ENCODE peak calls at places on chromosomes 12 and 14, in four cellular contexts. One of them, this sample, is unnamed.

GRCh38 chr12:24911284-24911791 is 37.6 kb downstream of the BCAT1 start:
- DNase-seq in Kasumi-1: no peak
- DNase-seq in transverse colon: no peak
- DNase-seq in M059J: peak; percentile 88
- DNase-seq in this sample: no peak

GRCh38 chr12:70178038-70178437 is 65.2 kb upstream of the CNOT2 start:
- DNase-seq in Kasumi-1: no peak
- DNase-seq in transverse colon: no peak
- DNase-seq in M059J: no peak
- DNase-seq in this sample: no peak

GRCh38 chr12:94247256-94247655 is 98.9 kb downstream of the PLXNC1 start:
- DNase-seq in Kasumi-1: no peak
- DNase-seq in transverse colon: no peak
- DNase-seq in M059J: no peak
- DNase-seq in this sample: no peak

GRCh38 chr12:90572778-90573177 is 382.2 kb downstream of the CCER1 start:
- DNase-seq in Kasumi-1: no peak
- DNase-seq in transverse colon: no peak
- DNase-seq in M059J: no peak
- DNase-seq in this sample: no peak

GRCh38 chr12:116718578-116719454 is 19.1 kb downstream of the SPRING1 start:
- DNase-seq in Kasumi-1: no peak
- DNase-seq in transverse colon: no peak
- DNase-seq in M059J: peak; percentile 70
- DNase-seq in this sample: no peak

GRCh38 chr14:104304451-104305351 is 166.3 kb downstream of the KIF26A start:
- DNase-seq in Kasumi-1: no peak
- DNase-seq in transverse colon: no peak
- DNase-seq in M059J: no peak
- DNase-seq in this sample: no peak

GRCh38 chr14:33271891-33272290 is 333.2 kb downstream of the NPAS3 start:
- DNase-seq in Kasumi-1: no peak
- DNase-seq in transverse colon: no peak
- DNase-seq in M059J: no peak
- DNase-seq in this sample: no peak

GRCh38 chr12:49615725-49616124 is 7.6 kb upstream of the PRPF40B start:
- DNase-seq in Kasumi-1: no peak
- DNase-seq in transverse colon: no peak
- DNase-seq in M059J: peak; percentile 77
- DNase-seq in this sample: no peak

GRCh38 chr12:112347521-112347920 is 34.7 kb downstream of the HECTD4 start:
- DNase-seq in Kasumi-1: peak; percentile 8
- DNase-seq in transverse colon: no peak
- DNase-seq in M059J: peak; percentile 49
- DNase-seq in this sample: no peak

GRCh38 chr14:93337884-93338283 is 5.0 kb upstream of the BTBD7 start:
- DNase-seq in Kasumi-1: no peak
- DNase-seq in transverse colon: no peak
- DNase-seq in M059J: no peak
- DNase-seq in this sample: no peak

GRCh38 chr12:11763760-11764520 is 114.5 kb downstream of the ETV6 start:
- DNase-seq in Kasumi-1: no peak
- DNase-seq in transverse colon: no peak
- DNase-seq in M059J: peak; percentile 57
- DNase-seq in this sample: no peak

GRCh38 chr12:109885616-109886015 is 5.3 kb upstream of the GLTP start:
- DNase-seq in Kasumi-1: no peak
- DNase-seq in transverse colon: no peak
- DNase-seq in M059J: no peak
- DNase-seq in this sample: no peak

GRCh38 chr12:49838973-49839633 is 3.8 kb downstream of the BCDIN3D start:
- DNase-seq in Kasumi-1: peak; percentile 69
- DNase-seq in transverse colon: no peak
- DNase-seq in M059J: peak; percentile 45
- DNase-seq in this sample: peak; percentile 4

GRCh38 chr14:68368850-68369249 is 424.0 kb downstream of the ZFP36L1 start:
- DNase-seq in Kasumi-1: no peak
- DNase-seq in transverse colon: no peak
- DNase-seq in M059J: no peak
- DNase-seq in this sample: no peak

GRCh38 chr12:31005256-31005943 is 68.3 kb upstream of the DDX11 start:
- DNase-seq in Kasumi-1: no peak
- DNase-seq in transverse colon: no peak
- DNase-seq in M059J: no peak
- DNase-seq in this sample: no peak

GRCh38 chr12:51369581-51369980 is 21.6 kb downstream of the GALNT6 start:
- DNase-seq in Kasumi-1: no peak
- DNase-seq in transverse colon: no peak
- DNase-seq in M059J: no peak
- DNase-seq in this sample: no peak

GRCh38 chr12:47736877-47737676 is 11.8 kb upstream of the ENDOU start:
- DNase-seq in Kasumi-1: no peak
- DNase-seq in transverse colon: peak; percentile 56
- DNase-seq in M059J: peak; percentile 31
- DNase-seq in this sample: no peak

GRCh38 chr12:129893691-129894090 is 10.1 kb downstream of the TMEM132D start:
- DNase-seq in Kasumi-1: no peak
- DNase-seq in transverse colon: no peak
- DNase-seq in M059J: no peak
- DNase-seq in this sample: no peak

GRCh38 chr14:75132374-75133086 is 5.7 kb upstream of the NEK9 start:
- DNase-seq in Kasumi-1: peak; percentile 89
- DNase-seq in transverse colon: peak; percentile 42
- DNase-seq in M059J: peak; percentile 75
- DNase-seq in this sample: peak; percentile 21

GRCh38 chr12:104167519-104168458 is 29.8 kb upstream of the NFYB start:
- DNase-seq in Kasumi-1: no peak
- DNase-seq in transverse colon: no peak
- DNase-seq in M059J: peak; percentile 33
- DNase-seq in this sample: no peak

GRCh38 chr12:26252946-26253345 is 57.6 kb downstream of the SSPN start:
- DNase-seq in Kasumi-1: no peak
- DNase-seq in transverse colon: no peak
- DNase-seq in M059J: no peak
- DNase-seq in this sample: no peak

GRCh38 chr14:102969901-102970300 is 47.4 kb downstream of the AMN start:
- DNase-seq in Kasumi-1: no peak
- DNase-seq in transverse colon: no peak
- DNase-seq in M059J: no peak
- DNase-seq in this sample: no peak

GRCh38 chr14:98160901-98161300 is 1111.1 kb downstream of the BCL11B start:
- DNase-seq in Kasumi-1: no peak
- DNase-seq in transverse colon: no peak
- DNase-seq in M059J: no peak
- DNase-seq in this sample: no peak

GRCh38 chr14:31201111-31201510 is 6.5 kb downstream of the HECTD1 start:
- DNase-seq in Kasumi-1: peak; percentile 9
- DNase-seq in transverse colon: no peak
- DNase-seq in M059J: no peak
- DNase-seq in this sample: no peak

GRCh38 chr12:116598341-116599284 is 39.4 kb downstream of the MAP1LC3B2 start:
- DNase-seq in Kasumi-1: no peak
- DNase-seq in transverse colon: no peak
- DNase-seq in M059J: no peak
- DNase-seq in this sample: no peak

GRCh38 chr14:79971330-79971729 is 240.0 kb downstream of the DIO2 start:
- DNase-seq in Kasumi-1: no peak
- DNase-seq in transverse colon: no peak
- DNase-seq in M059J: peak; percentile 58
- DNase-seq in this sample: no peak

GRCh38 chr14:56217380-56218045 is 99.3 kb downstream of the PELI2 start:
- DNase-seq in Kasumi-1: no peak
- DNase-seq in transverse colon: no peak
- DNase-seq in M059J: no peak
- DNase-seq in this sample: no peak

GRCh38 chr12:101570022-101570421 is 24.7 kb upstream of the MYBPC1 start:
- DNase-seq in Kasumi-1: peak; percentile 45
- DNase-seq in transverse colon: no peak
- DNase-seq in M059J: peak; percentile 35
- DNase-seq in this sample: no peak

GRCh38 chr14:78358631-78359030 is 188.5 kb downstream of the NRXN3 start:
- DNase-seq in Kasumi-1: no peak
- DNase-seq in transverse colon: no peak
- DNase-seq in M059J: no peak
- DNase-seq in this sample: no peak

GRCh38 chr12:19910681-19911080 is 457.7 kb upstream of the PDE3A start:
- DNase-seq in Kasumi-1: no peak
- DNase-seq in transverse colon: no peak
- DNase-seq in M059J: peak; percentile 54
- DNase-seq in this sample: no peak

GRCh38 chr12:115305275-115305674 is 621.3 kb upstream of the TBX3 start:
- DNase-seq in Kasumi-1: no peak
- DNase-seq in transverse colon: no peak
- DNase-seq in M059J: no peak
- DNase-seq in this sample: no peak

GRCh38 chr14:89388853-89389252 is 28.2 kb downstream of the FOXN3 start:
- DNase-seq in Kasumi-1: peak; percentile 20
- DNase-seq in transverse colon: no peak
- DNase-seq in M059J: no peak
- DNase-seq in this sample: no peak

GRCh38 chr12:51971679-51972423 is 20.4 kb downstream of the ACVR1B start:
- DNase-seq in Kasumi-1: peak; percentile 49
- DNase-seq in transverse colon: no peak
- DNase-seq in M059J: no peak
- DNase-seq in this sample: peak; percentile 54

GRCh38 chr14:101827286-101827685 is 65.8 kb downstream of the PPP2R5C start:
- DNase-seq in Kasumi-1: no peak
- DNase-seq in transverse colon: no peak
- DNase-seq in M059J: peak; percentile 67
- DNase-seq in this sample: no peak

GRCh38 chr12:12212769-12213168 is 54.1 kb downstream of the LRP6 start:
- DNase-seq in Kasumi-1: no peak
- DNase-seq in transverse colon: peak; percentile 35
- DNase-seq in M059J: no peak
- DNase-seq in this sample: no peak

This sample was measured in GF-D8.